ENCODE peak calls at places on chromosomes 1 and 21, in five cellular contexts. R is sigmoid colon, B is K562, C is endothelial cell of umbilical vein, Y is HCT116. A is an unnamed sample.

GRCh38 chr21:42524341-42525227 is 10.9 kb downstream of the SLC37A1 start:
- DNase-seq in R (peak; percentile 89), C (no peak), B (no peak), Y (no peak), A (peak; percentile 75)

GRCh38 chr1:32151319-32151787 is 28.1 kb upstream of the TXLNA start:
- DNase-seq in C (peak; percentile 16), R (no peak), B (no peak), Y (no peak), A (no peak)

GRCh38 chr21:41847066-41847804 is 31.9 kb downstream of the PRDM15 start:
- DNase-seq in B (peak; percentile 63), Y (no peak), R (peak; percentile 28), C (no peak), A (no peak)

GRCh38 chr1:30690115-30690645 is 33.2 kb downstream of the MATN1 start:
- DNase-seq in Y (no peak), R (peak; percentile 48), B (no peak), C (no peak), A (no peak)

GRCh38 chr1:62286778-62287224 is 32.4 kb downstream of the KANK4 start:
- DNase-seq in B (no peak), C (no peak), Y (no peak), R (no peak), A (no peak)

GRCh38 chr1:220166853-220167252 is 72.9 kb downstream of the IARS2 start:
- DNase-seq in C (no peak), R (no peak), B (no peak), Y (no peak), A (no peak)

GRCh38 chr1:231421616-231421970 is 494 bp downstream of the EGLN1 start:
- DNase-seq in B (no peak), R (peak; percentile 70), C (peak; percentile 55), Y (no peak), A (no peak)

GRCh38 chr1:198125995-198126758 is 30.6 kb upstream of the NEK7 start:
- DNase-seq in C (peak; percentile 80), B (no peak), R (no peak), Y (no peak), A (no peak)

GRCh38 chr1:27487927-27488522 is 1.9 kb downstream of the WASF2 start:
- DNase-seq in R (no peak), B (peak; percentile 34), C (peak; percentile 66), Y (no peak), A (no peak)

GRCh38 chr1:90713741-90714509 is 3.2 kb downstream of the BARHL2 start:
- DNase-seq in C (no peak), Y (no peak), B (no peak), R (no peak), A (no peak)

DNA sequence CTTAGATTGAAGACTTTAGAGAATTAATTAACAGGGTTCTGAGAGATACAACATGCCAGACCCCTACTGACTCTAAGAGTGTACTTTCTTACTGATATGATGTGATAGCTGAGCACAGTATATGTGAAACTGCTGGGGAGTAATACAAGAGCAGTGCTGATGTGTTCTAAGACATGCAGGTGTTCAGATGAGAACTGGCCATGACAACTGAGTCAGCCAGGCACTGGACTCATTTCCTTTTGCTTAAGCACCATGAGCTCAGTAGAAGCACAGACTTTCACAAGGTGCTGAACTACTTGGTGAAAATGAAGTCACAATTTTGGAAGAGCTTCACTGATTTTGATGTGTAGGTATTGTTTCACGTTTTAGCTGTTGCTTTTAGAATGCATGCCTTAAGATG is 15.9 kb upstream of the POGZ start:
- DNase-seq in C (no peak), Y (no peak), B (no peak), R (no peak), A (no peak)
- TF ChIP-seq POLR2AphosphoS5 in C (no peak), Y (no peak), B (no peak), R (no peak), A (no peak)

GRCh38 chr1:45205910-45206721 is at the start of gene ZSWIM5:
- DNase-seq in R (peak; percentile 81), C (peak; percentile 65), B (peak; percentile 67), Y (peak; percentile 28), A (peak; percentile 58)

GRCh38 chr1:45206808-45207624 is 611 bp upstream of the ZSWIM5 start:
- DNase-seq in Y (no peak), C (no peak), B (no peak), R (no peak), A (no peak)

GRCh38 chr1:45200906-45201500 is 5.4 kb downstream of the ZSWIM5 start:
- DNase-seq in R (no peak), B (no peak), C (no peak), Y (no peak), A (no peak)

GRCh38 chr1:45200435-45200834 is 6.0 kb downstream of the ZSWIM5 start:
- DNase-seq in R (no peak), C (no peak), B (no peak), Y (no peak), A (no peak)

DNA sequence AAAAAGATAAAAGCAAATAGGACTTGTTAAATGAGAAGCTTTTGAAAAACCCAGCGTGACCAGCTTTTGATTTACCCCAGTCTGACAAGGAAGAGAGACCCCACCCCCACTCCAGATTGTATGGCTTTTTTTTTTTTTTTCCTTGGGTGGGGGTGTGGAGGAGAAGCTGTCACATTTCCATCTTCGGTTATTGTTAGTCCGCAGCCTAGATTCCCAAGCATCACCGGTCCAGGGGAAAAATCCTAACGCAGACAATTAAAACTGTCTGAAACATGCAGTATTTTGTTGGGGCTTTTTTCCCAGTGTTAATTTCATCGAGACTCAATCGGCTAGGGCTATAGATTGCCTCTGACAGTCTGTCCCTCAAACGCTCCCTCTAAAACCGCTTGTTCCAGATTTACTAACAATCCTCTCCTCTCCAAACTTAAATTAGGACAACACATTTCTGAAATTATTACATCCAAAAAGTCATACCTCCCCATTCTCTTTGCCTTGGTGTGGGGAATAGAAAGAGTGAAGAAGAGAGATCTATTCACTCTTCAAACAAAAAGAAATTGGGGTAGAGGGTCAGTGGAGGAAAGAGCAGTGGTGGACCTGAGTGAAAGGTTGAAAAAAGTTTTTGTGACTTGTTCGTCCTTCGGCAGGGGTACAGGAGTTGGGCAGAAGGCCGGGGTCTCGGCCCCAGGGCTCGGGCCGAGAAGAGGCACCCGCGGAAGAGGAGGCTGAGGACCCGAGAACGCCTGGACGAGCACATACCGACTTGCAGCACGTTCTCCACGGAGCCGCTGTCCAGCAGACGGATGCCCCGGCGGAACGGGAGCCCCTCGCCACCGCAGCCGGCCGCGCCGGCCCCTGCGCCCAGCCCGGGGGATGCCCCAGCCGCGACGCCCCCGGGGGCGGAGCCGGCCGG is 1.1 kb downstream of the ZSWIM5 start:
- DNase-seq in R (peak; percentile 76), B (peak; percentile 34), C (peak; percentile 49), Y (no peak), A (no peak)
- H3K27ac ChIP-seq in R (peak overlapping the region; percentile 93), B (no peak overlapping the region), C (no peak overlapping the region), Y (no peak overlapping the region), A (no peak overlapping the region)

DNA sequence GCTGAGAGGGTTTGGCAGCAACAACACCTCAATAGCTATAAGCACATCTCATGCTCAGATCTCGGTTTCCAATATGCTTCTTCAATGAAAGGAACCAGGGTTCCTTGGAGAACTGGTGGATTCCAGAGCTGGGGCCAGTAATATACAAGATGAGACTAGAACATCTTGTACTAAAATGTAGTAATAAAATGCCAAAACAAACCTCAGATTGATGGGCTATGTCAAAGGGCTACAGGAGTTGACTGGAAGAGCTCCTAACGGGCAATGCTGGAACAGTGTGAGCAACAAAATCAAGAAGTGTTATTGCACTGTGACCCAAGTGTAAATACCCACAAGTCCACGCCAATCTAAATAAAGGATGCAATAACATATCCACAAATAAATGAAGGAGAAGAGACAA is 26.1 kb upstream of the SLC19A1 start:
- DNase-seq in R (peak; percentile 48), Y (no peak), B (no peak), C (no peak), A (no peak)
- TF ChIP-seq POLR2AphosphoS5 in R (no peak), Y (no peak), B (no peak), C (no peak), A (no peak)

GRCh38 chr1:201938440-201939005 is 7.8 kb downstream of the LMOD1 start:
- DNase-seq in B (no peak), R (no peak), C (no peak), Y (no peak), A (no peak)
- H3K27ac ChIP-seq in B (no peak overlapping the region), R (peak overlapping the region; percentile 93), C (no peak overlapping the region), Y (no peak overlapping the region), A (peak overlapping the region; percentile 77)

GRCh38 chr1:23423415-23424170 is 955 bp downstream of the TCEA3 start:
- DNase-seq in Y (no peak), C (no peak), B (no peak), R (no peak), A (no peak)
- TF ChIP-seq POLR2AphosphoS5 in Y (no peak), C (no peak), B (no peak), R (no peak), A (no peak)

GRCh38 chr1:39737546-39738169 is 1.0 kb upstream of the PPIE start:
- DNase-seq in C (no peak), R (no peak), B (no peak), Y (no peak), A (no peak)
- H3K27ac ChIP-seq in C (no peak overlapping the region), R (no peak overlapping the region), B (no peak overlapping the region), Y (no peak overlapping the region), A (no peak overlapping the region)